ENCODE peak calls at places on chromosomes 1 and 21, in five cellular contexts. One of them, this sample, is unnamed.

GRCh38 chr1:232428781-232429530 is 201.0 kb downstream of the SIPA1L2 start:
- DNase-seq in cardiac fibroblast: peak
- DNase-seq in psoas muscle: no peak
- DNase-seq in nephron progenitor cell: peak
- DNase-seq in GM20000: no peak
- DNase-seq in this sample: no peak

GRCh38 chr1:156233421-156234127 is 8.4 kb upstream of the BGLAP start:
- DNase-seq in nephron progenitor cell: no peak
- DNase-seq in GM20000: no peak
- DNase-seq in psoas muscle: peak
- DNase-seq in cardiac fibroblast: peak
- DNase-seq in this sample: no peak

GRCh38 chr1:41618066-41618825 is 133.8 kb upstream of the EDN2 start:
- DNase-seq in cardiac fibroblast: peak
- DNase-seq in nephron progenitor cell: no peak
- DNase-seq in psoas muscle: peak
- DNase-seq in GM20000: no peak
- DNase-seq in this sample: peak

GRCh38 chr1:51264470-51264869 is 28.4 kb downstream of the RNF11 start:
- DNase-seq in cardiac fibroblast: peak
- DNase-seq in psoas muscle: no peak
- DNase-seq in GM20000: no peak
- DNase-seq in nephron progenitor cell: no peak
- DNase-seq in this sample: no peak

GRCh38 chr1:236301080-236301957 is 19.6 kb upstream of the ERO1B start:
- DNase-seq in nephron progenitor cell: no peak
- DNase-seq in psoas muscle: no peak
- DNase-seq in GM20000: no peak
- DNase-seq in cardiac fibroblast: no peak
- DNase-seq in this sample: no peak

GRCh38 chr1:9985001-9985400 is 12.0 kb upstream of the RBP7 start:
- DNase-seq in psoas muscle: no peak
- DNase-seq in GM20000: no peak
- DNase-seq in nephron progenitor cell: no peak
- DNase-seq in cardiac fibroblast: no peak
- DNase-seq in this sample: no peak

GRCh38 chr1:53549781-53550180 is 90.6 kb downstream of the DMRTB1 start:
- DNase-seq in psoas muscle: no peak
- DNase-seq in GM20000: no peak
- DNase-seq in nephron progenitor cell: no peak
- DNase-seq in cardiac fibroblast: no peak
- DNase-seq in this sample: no peak

GRCh38 chr1:59230622-59231021 is 66.3 kb upstream of the FGGY start:
- DNase-seq in GM20000: no peak
- DNase-seq in psoas muscle: no peak
- DNase-seq in cardiac fibroblast: no peak
- DNase-seq in nephron progenitor cell: no peak
- DNase-seq in this sample: no peak

GRCh38 chr21:15009964-15010363 is 54.8 kb downstream of the NRIP1 start:
- DNase-seq in psoas muscle: no peak
- DNase-seq in GM20000: no peak
- DNase-seq in nephron progenitor cell: no peak
- DNase-seq in cardiac fibroblast: peak
- DNase-seq in this sample: no peak

GRCh38 chr1:174883361-174883760 is 116.4 kb upstream of the CACYBP start:
- DNase-seq in psoas muscle: no peak
- DNase-seq in nephron progenitor cell: no peak
- DNase-seq in cardiac fibroblast: peak
- DNase-seq in GM20000: no peak
- DNase-seq in this sample: no peak

GRCh38 chr1:204863024-204863423 is 7.6 kb upstream of the NFASC start:
- DNase-seq in GM20000: no peak
- DNase-seq in nephron progenitor cell: no peak
- DNase-seq in psoas muscle: no peak
- DNase-seq in cardiac fibroblast: no peak
- DNase-seq in this sample: no peak

GRCh38 chr1:180923887-180924286 is 11.2 kb downstream of the KIAA1614 start:
- DNase-seq in cardiac fibroblast: no peak
- DNase-seq in GM20000: no peak
- DNase-seq in psoas muscle: no peak
- DNase-seq in nephron progenitor cell: no peak
- DNase-seq in this sample: no peak

DNA sequence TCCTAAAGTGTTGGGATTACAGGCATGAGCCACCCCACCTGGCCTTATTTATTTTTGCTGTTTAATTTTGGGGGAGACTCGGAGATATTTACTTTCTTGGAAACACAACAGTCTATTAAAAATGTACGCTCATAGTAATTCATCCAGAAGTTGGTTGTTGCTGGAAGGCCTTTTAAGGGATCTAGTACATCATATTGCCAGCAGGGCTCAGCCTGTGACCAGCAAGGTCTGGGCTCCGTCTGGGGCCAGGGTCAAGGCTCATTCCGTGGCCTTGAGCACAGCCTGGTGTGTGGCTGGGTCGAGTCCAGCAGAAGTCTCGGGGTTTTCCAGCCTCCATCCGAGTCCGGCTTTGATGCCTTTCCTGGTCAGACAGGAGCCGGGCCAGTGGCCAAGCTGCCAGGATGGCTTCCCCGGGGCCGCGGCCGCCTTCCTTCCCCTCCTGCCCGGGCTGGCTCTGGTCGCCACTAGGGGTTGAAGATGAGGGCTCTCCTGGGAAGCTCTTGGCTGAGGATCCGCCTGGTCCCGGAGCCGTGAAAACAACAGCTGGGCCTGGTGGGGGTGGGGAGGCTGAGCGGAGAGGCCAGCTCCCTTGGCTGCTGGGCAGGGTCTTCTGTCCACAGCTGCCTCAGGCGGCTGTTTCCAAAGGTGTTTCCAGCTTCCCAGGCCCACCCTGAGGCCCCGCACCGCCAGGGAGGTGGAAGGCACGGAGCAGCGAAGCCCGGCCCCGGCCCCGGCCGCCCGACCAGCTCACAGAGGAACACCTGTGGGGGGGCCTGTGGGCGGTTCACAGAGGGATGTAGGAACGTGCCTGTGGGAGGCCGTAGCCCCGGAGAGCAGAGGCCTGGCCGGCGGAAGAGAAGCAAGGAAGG is 5.1 kb upstream of the VWA1 start:
- DNase-seq in GM20000: peak
- DNase-seq in cardiac fibroblast: peak
- DNase-seq in psoas muscle: peak
- DNase-seq in nephron progenitor cell: peak
- DNase-seq in this sample: peak
- TF ChIP-seq CTCF in GM20000: no peak
- TF ChIP-seq CTCF in cardiac fibroblast: peak
- TF ChIP-seq CTCF in psoas muscle: no peak
- TF ChIP-seq CTCF in nephron progenitor cell: no peak
- TF ChIP-seq CTCF in this sample: peak

GRCh38 chr1:247146671-247147070 is 25.1 kb downstream of the ZNF124 start:
- DNase-seq in cardiac fibroblast: no peak
- DNase-seq in nephron progenitor cell: no peak
- DNase-seq in psoas muscle: no peak
- DNase-seq in GM20000: no peak
- DNase-seq in this sample: no peak
- TF ChIP-seq CTCF in cardiac fibroblast: no peak
- TF ChIP-seq CTCF in nephron progenitor cell: no peak
- TF ChIP-seq CTCF in psoas muscle: no peak
- TF ChIP-seq CTCF in GM20000: no peak
- TF ChIP-seq CTCF in this sample: peak

DNA sequence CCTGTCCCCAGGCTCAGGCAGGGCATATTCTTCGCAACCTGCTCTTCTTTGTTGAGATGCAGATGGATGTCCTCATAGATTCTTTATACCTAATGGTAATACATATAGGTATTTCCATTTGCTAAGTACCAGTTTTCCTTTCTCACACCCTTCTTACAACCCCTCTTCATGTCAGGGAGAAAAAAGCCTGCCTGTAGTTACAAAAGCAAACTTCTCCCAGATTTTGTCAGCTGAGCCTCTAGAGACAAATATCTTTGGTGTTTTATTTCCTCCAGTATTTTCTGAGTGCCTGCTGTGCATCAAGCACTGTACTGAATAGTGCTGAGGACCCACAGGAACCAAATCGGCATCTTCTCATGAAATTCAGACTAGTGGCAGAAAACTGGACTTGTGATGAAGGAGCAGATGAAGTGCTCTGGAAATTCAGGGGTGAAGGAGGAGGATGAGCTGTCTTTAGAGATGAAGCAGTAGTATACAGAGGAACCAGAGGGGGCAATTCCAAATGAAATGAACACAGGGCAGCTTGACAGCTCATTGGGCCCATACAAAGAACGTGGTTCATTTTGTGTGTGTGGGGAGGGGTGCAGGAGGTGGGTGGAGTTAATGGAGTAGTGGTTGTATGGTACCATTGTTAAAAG is 33.4 kb downstream of the SLC2A1 start:
- DNase-seq in psoas muscle: no peak
- DNase-seq in cardiac fibroblast: no peak
- DNase-seq in nephron progenitor cell: no peak
- DNase-seq in GM20000: no peak
- DNase-seq in this sample: no peak
- TF ChIP-seq CTCF in psoas muscle: no peak
- TF ChIP-seq CTCF in cardiac fibroblast: no peak
- TF ChIP-seq CTCF in nephron progenitor cell: no peak
- TF ChIP-seq CTCF in GM20000: no peak
- TF ChIP-seq CTCF in this sample: no peak

GRCh38 chr1:23081376-23081775 is 62.1 kb downstream of the KDM1A start:
- DNase-seq in psoas muscle: no peak
- DNase-seq in cardiac fibroblast: no peak
- DNase-seq in nephron progenitor cell: no peak
- DNase-seq in GM20000: no peak
- DNase-seq in this sample: no peak
- TF ChIP-seq CTCF in psoas muscle: no peak
- TF ChIP-seq CTCF in cardiac fibroblast: peak
- TF ChIP-seq CTCF in nephron progenitor cell: no peak
- TF ChIP-seq CTCF in GM20000: no peak
- TF ChIP-seq CTCF in this sample: peak

This sample was measured in osteocyte.